ENCODE peak calls at places on chromosome 22, in six cellular contexts. One of them, this sample, is unnamed.
A peak's percentile ranks its signal among the peaks of the same experiment; 100 is the strongest.

GRCh38 chr22:47623740-47624103 is 861.3 kb downstream of the TBC1D22A start:
- DNase-seq in nucleus accumbens: no peak
- DNase-seq in dermis microvascular lymphatic vessel endothelial cell: no peak
- DNase-seq in spleen: no peak
- DNase-seq in HAP-1: no peak
- DNase-seq in glutamatergic neuron: no peak
- DNase-seq in this sample: no peak

GRCh38 chr22:39134366-39135091 is 18.0 kb downstream of the CBX7 start:
- DNase-seq in spleen: peak; percentile 74
- DNase-seq in HAP-1: no peak
- DNase-seq in nucleus accumbens: no peak
- DNase-seq in glutamatergic neuron: no peak
- DNase-seq in dermis microvascular lymphatic vessel endothelial cell: no peak
- DNase-seq in this sample: no peak

GRCh38 chr22:38087855-38088254 is 3.9 kb upstream of the SLC16A8 start:
- DNase-seq in dermis microvascular lymphatic vessel endothelial cell: no peak
- DNase-seq in glutamatergic neuron: peak; percentile 13
- DNase-seq in spleen: no peak
- DNase-seq in HAP-1: no peak
- DNase-seq in nucleus accumbens: no peak
- DNase-seq in this sample: no peak

GRCh38 chr22:30887861-30888260 is 80.7 kb downstream of the MORC2 start:
- DNase-seq in dermis microvascular lymphatic vessel endothelial cell: no peak
- DNase-seq in glutamatergic neuron: no peak
- DNase-seq in spleen: no peak
- DNase-seq in nucleus accumbens: no peak
- DNase-seq in HAP-1: no peak
- DNase-seq in this sample: no peak

GRCh38 chr22:23720855-23721254 is 30.0 kb downstream of the RGL4 start:
- DNase-seq in HAP-1: no peak
- DNase-seq in glutamatergic neuron: no peak
- DNase-seq in spleen: no peak
- DNase-seq in nucleus accumbens: no peak
- DNase-seq in dermis microvascular lymphatic vessel endothelial cell: no peak
- DNase-seq in this sample: no peak

GRCh38 chr22:30866811-30867271 is 101.7 kb downstream of the MORC2 start:
- DNase-seq in nucleus accumbens: no peak
- DNase-seq in glutamatergic neuron: no peak
- DNase-seq in dermis microvascular lymphatic vessel endothelial cell: peak; percentile 64
- DNase-seq in spleen: no peak
- DNase-seq in HAP-1: no peak
- DNase-seq in this sample: no peak

GRCh38 chr22:39309364-39309861 is 10.0 kb downstream of the RPL3 start:
- DNase-seq in dermis microvascular lymphatic vessel endothelial cell: no peak
- DNase-seq in HAP-1: no peak
- DNase-seq in nucleus accumbens: no peak
- DNase-seq in spleen: no peak
- DNase-seq in glutamatergic neuron: no peak
- DNase-seq in this sample: no peak

GRCh38 chr22:20155330-20156041 is 4.6 kb upstream of the CCDC188 start:
- DNase-seq in glutamatergic neuron: peak; percentile 54
- DNase-seq in HAP-1: no peak
- DNase-seq in dermis microvascular lymphatic vessel endothelial cell: peak; percentile 74
- DNase-seq in nucleus accumbens: peak; percentile 54
- DNase-seq in spleen: peak; percentile 90
- DNase-seq in this sample: no peak

GRCh38 chr22:44304354-44304753 is 8.4 kb downstream of the SHISAL1 start:
- DNase-seq in nucleus accumbens: no peak
- DNase-seq in HAP-1: no peak
- DNase-seq in dermis microvascular lymphatic vessel endothelial cell: no peak
- DNase-seq in spleen: no peak
- DNase-seq in glutamatergic neuron: no peak
- DNase-seq in this sample: no peak

GRCh38 chr22:36337365-36338130 is 50.2 kb downstream of the MYH9 start:
- DNase-seq in glutamatergic neuron: no peak
- DNase-seq in spleen: no peak
- DNase-seq in dermis microvascular lymphatic vessel endothelial cell: no peak
- DNase-seq in HAP-1: no peak
- DNase-seq in nucleus accumbens: no peak
- DNase-seq in this sample: no peak

GRCh38 chr22:47040486-47041145 is 278.2 kb downstream of the TBC1D22A start:
- DNase-seq in glutamatergic neuron: peak; percentile 9
- DNase-seq in nucleus accumbens: no peak
- DNase-seq in dermis microvascular lymphatic vessel endothelial cell: no peak
- DNase-seq in HAP-1: no peak
- DNase-seq in spleen: peak; percentile 57
- DNase-seq in this sample: no peak

GRCh38 chr22:39543095-39543494 is 10.5 kb upstream of the RPS19BP1 start:
- DNase-seq in glutamatergic neuron: peak; percentile 63
- DNase-seq in dermis microvascular lymphatic vessel endothelial cell: no peak
- DNase-seq in spleen: no peak
- DNase-seq in nucleus accumbens: no peak
- DNase-seq in HAP-1: no peak
- DNase-seq in this sample: no peak

GRCh38 chr22:17853066-17853465 is 78.8 kb upstream of the BID start:
- DNase-seq in glutamatergic neuron: no peak
- DNase-seq in spleen: no peak
- DNase-seq in HAP-1: no peak
- DNase-seq in dermis microvascular lymphatic vessel endothelial cell: no peak
- DNase-seq in nucleus accumbens: no peak
- DNase-seq in this sample: no peak

GRCh38 chr22:36900225-36900624 is 13.2 kb upstream of the CSF2RB start:
- DNase-seq in HAP-1: no peak
- DNase-seq in dermis microvascular lymphatic vessel endothelial cell: no peak
- DNase-seq in spleen: no peak
- DNase-seq in nucleus accumbens: no peak
- DNase-seq in glutamatergic neuron: no peak
- DNase-seq in this sample: no peak

GRCh38 chr22:35705141-35705540 is 12.5 kb upstream of the APOL5 start:
- DNase-seq in dermis microvascular lymphatic vessel endothelial cell: no peak
- DNase-seq in spleen: no peak
- DNase-seq in HAP-1: no peak
- DNase-seq in glutamatergic neuron: no peak
- DNase-seq in nucleus accumbens: no peak
- DNase-seq in this sample: no peak

GRCh38 chr22:47621253-47621652 is 858.8 kb downstream of the TBC1D22A start:
- DNase-seq in spleen: peak; percentile 30
- DNase-seq in glutamatergic neuron: no peak
- DNase-seq in nucleus accumbens: no peak
- DNase-seq in dermis microvascular lymphatic vessel endothelial cell: no peak
- DNase-seq in HAP-1: no peak
- DNase-seq in this sample: no peak

GRCh38 chr22:48138855-48139254 is 1376.4 kb downstream of the TBC1D22A start:
- DNase-seq in dermis microvascular lymphatic vessel endothelial cell: no peak
- DNase-seq in glutamatergic neuron: no peak
- DNase-seq in nucleus accumbens: no peak
- DNase-seq in HAP-1: no peak
- DNase-seq in spleen: no peak
- DNase-seq in this sample: no peak

GRCh38 chr22:46584081-46584903 is 35.9 kb upstream of the GRAMD4 start:
- DNase-seq in spleen: peak; percentile 73
- DNase-seq in HAP-1: no peak
- DNase-seq in nucleus accumbens: no peak
- DNase-seq in dermis microvascular lymphatic vessel endothelial cell: no peak
- DNase-seq in glutamatergic neuron: no peak
- DNase-seq in this sample: no peak

GRCh38 chr22:28442951-28443876 is 236.4 kb downstream of the TTC28 start:
- DNase-seq in dermis microvascular lymphatic vessel endothelial cell: peak; percentile 34
- DNase-seq in glutamatergic neuron: peak; percentile 55
- DNase-seq in nucleus accumbens: peak; percentile 49
- DNase-seq in HAP-1: peak; percentile 81
- DNase-seq in spleen: peak; percentile 78
- DNase-seq in this sample: peak; percentile 47

This sample was measured in iPS DF 19.7.